ENCODE peak calls at places on chromosomes 1 and 21, in five cellular contexts. One of them, this sample, is unnamed. For H3K4me1, the result is how much of the 10 kb centered on the place peaks cover.

GRCh38 chr1:187300093-187300492 is 471.3 kb downstream of the PLA2G4A start:
- DNase-seq in CD8-positive, alpha-beta memory T cell: no peak
- DNase-seq in psoas muscle: no peak
- DNase-seq in uterus: no peak
- DNase-seq in pancreas: no peak
- DNase-seq in this sample: no peak

GRCh38 chr1:26874896-26875295 is 11.9 kb downstream of the SFN start:
- DNase-seq in CD8-positive, alpha-beta memory T cell: no peak
- DNase-seq in psoas muscle: no peak
- DNase-seq in uterus: no peak
- DNase-seq in pancreas: no peak
- DNase-seq in this sample: no peak

GRCh38 chr1:87688136-87688535 is 359.5 kb downstream of the LMO4 start:
- DNase-seq in CD8-positive, alpha-beta memory T cell: no peak
- DNase-seq in psoas muscle: no peak
- DNase-seq in uterus: no peak
- DNase-seq in pancreas: no peak
- DNase-seq in this sample: no peak

GRCh38 chr21:37075214-37075770 is 2.2 kb downstream of the TTC3 start:
- DNase-seq in CD8-positive, alpha-beta memory T cell: no peak
- DNase-seq in psoas muscle: no peak
- DNase-seq in uterus: no peak
- DNase-seq in pancreas: no peak
- DNase-seq in this sample: no peak

GRCh38 chr1:46455951-46456350 is 33.7 kb upstream of the DMBX1 start:
- DNase-seq in CD8-positive, alpha-beta memory T cell: no peak
- DNase-seq in psoas muscle: no peak
- DNase-seq in uterus: no peak
- DNase-seq in pancreas: no peak
- DNase-seq in this sample: no peak

GRCh38 chr1:180762796-180763195 is 131.0 kb downstream of the XPR1 start:
- DNase-seq in CD8-positive, alpha-beta memory T cell: no peak
- DNase-seq in psoas muscle: no peak
- DNase-seq in uterus: no peak
- DNase-seq in pancreas: no peak
- DNase-seq in this sample: no peak

GRCh38 chr1:216462061-216462775 is 39.0 kb upstream of the USH2A start:
- DNase-seq in CD8-positive, alpha-beta memory T cell: no peak
- DNase-seq in psoas muscle: no peak
- DNase-seq in uterus: no peak
- DNase-seq in pancreas: no peak
- DNase-seq in this sample: no peak

GRCh38 chr1:64848136-64848535 is 103.3 kb downstream of the RAVER2 start:
- DNase-seq in CD8-positive, alpha-beta memory T cell: no peak
- DNase-seq in psoas muscle: no peak
- DNase-seq in uterus: no peak
- DNase-seq in pancreas: no peak
- DNase-seq in this sample: no peak

GRCh38 chr21:15508554-15508953 is 221.2 kb upstream of the USP25 start:
- DNase-seq in CD8-positive, alpha-beta memory T cell: no peak
- DNase-seq in psoas muscle: no peak
- DNase-seq in uterus: no peak
- DNase-seq in pancreas: no peak
- DNase-seq in this sample: no peak

GRCh38 chr1:93567255-93567918 is 114.2 kb downstream of the BCAR3 start:
- DNase-seq in CD8-positive, alpha-beta memory T cell: no peak
- DNase-seq in psoas muscle: peak
- DNase-seq in uterus: peak
- DNase-seq in pancreas: no peak
- DNase-seq in this sample: no peak

GRCh38 chr1:198939946-198940345 is 301.1 kb downstream of the PTPRC start:
- DNase-seq in CD8-positive, alpha-beta memory T cell: no peak
- DNase-seq in psoas muscle: no peak
- DNase-seq in uterus: no peak
- DNase-seq in pancreas: no peak
- DNase-seq in this sample: no peak

GRCh38 chr1:2290171-2290578 is 62.1 kb downstream of the SKI start:
- DNase-seq in CD8-positive, alpha-beta memory T cell: no peak
- DNase-seq in psoas muscle: no peak
- DNase-seq in uterus: no peak
- DNase-seq in pancreas: no peak
- DNase-seq in this sample: no peak

GRCh38 chr1:25105836-25106235 is 126.5 kb downstream of the SYF2 start:
- DNase-seq in CD8-positive, alpha-beta memory T cell: no peak
- DNase-seq in psoas muscle: no peak
- DNase-seq in uterus: no peak
- DNase-seq in pancreas: no peak
- DNase-seq in this sample: no peak

GRCh38 chr1:200877839-200878551 is 5.2 kb downstream of the GPR25 start:
- DNase-seq in CD8-positive, alpha-beta memory T cell: no peak
- DNase-seq in psoas muscle: no peak
- DNase-seq in uterus: no peak
- DNase-seq in pancreas: no peak
- DNase-seq in this sample: peak

GRCh38 chr1:9292361-9293240 is at the start of gene SPSB1:
- DNase-seq in CD8-positive, alpha-beta memory T cell: peak
- DNase-seq in psoas muscle: peak
- DNase-seq in uterus: peak
- DNase-seq in pancreas: peak
- DNase-seq in this sample: peak

DNA sequence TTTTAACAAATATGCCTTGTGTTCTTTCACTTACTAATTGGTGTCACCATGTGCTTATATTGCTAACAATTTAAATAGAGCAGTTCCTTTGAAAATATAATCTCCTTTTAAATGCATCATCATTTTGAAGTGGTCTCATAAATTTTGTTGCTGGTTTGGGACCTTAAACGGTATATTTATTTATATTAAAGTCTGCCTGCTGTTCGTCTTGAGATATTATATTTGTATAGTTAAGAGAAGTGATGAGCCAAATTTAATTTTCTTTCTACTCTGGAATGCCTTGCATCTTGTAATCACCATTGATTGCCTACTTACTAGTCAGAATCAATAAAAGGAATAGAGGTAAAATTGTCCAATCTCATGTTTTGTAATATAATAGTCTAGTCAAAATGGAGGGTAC is 91.6 kb downstream of the NTNG1 start:
- DNase-seq in CD8-positive, alpha-beta memory T cell: no peak
- DNase-seq in psoas muscle: no peak
- DNase-seq in uterus: no peak
- DNase-seq in pancreas: no peak
- DNase-seq in this sample: no peak
- H3K4me1 ChIP-seq in CD8-positive, alpha-beta memory T cell: under half
- H3K4me1 ChIP-seq in psoas muscle: under half
- H3K4me1 ChIP-seq in uterus: under half
- H3K4me1 ChIP-seq in pancreas: under half
- H3K4me1 ChIP-seq in this sample: under half

GRCh38 chr21:28439852-28440251 is 552.8 kb downstream of the LTN1 start:
- DNase-seq in CD8-positive, alpha-beta memory T cell: no peak
- DNase-seq in psoas muscle: no peak
- DNase-seq in uterus: no peak
- DNase-seq in pancreas: no peak
- DNase-seq in this sample: no peak
- H3K4me3 ChIP-seq in CD8-positive, alpha-beta memory T cell: no peak
- H3K4me3 ChIP-seq in psoas muscle: no peak
- H3K4me3 ChIP-seq in uterus: no peak
- H3K4me3 ChIP-seq in pancreas: no peak
- H3K4me3 ChIP-seq in this sample: no peak

GRCh38 chr1:116407033-116407432 is 34.0 kb downstream of the ATP1A1 start:
- DNase-seq in CD8-positive, alpha-beta memory T cell: no peak
- DNase-seq in psoas muscle: no peak
- DNase-seq in uterus: no peak
- DNase-seq in pancreas: no peak
- DNase-seq in this sample: no peak

GRCh38 chr1:116409751-116410182 is 36.7 kb downstream of the ATP1A1 start:
- DNase-seq in CD8-positive, alpha-beta memory T cell: no peak
- DNase-seq in psoas muscle: no peak
- DNase-seq in uterus: no peak
- DNase-seq in pancreas: no peak
- DNase-seq in this sample: no peak

GRCh38 chr1:116408193-116408592 is 35.1 kb downstream of the ATP1A1 start:
- DNase-seq in CD8-positive, alpha-beta memory T cell: no peak
- DNase-seq in psoas muscle: no peak
- DNase-seq in uterus: no peak
- DNase-seq in pancreas: no peak
- DNase-seq in this sample: no peak

GRCh38 chr1:116411784-116412479 is 38.9 kb downstream of the ATP1A1 start:
- DNase-seq in CD8-positive, alpha-beta memory T cell: no peak
- DNase-seq in psoas muscle: no peak
- DNase-seq in uterus: no peak
- DNase-seq in pancreas: no peak
- DNase-seq in this sample: no peak

DNA sequence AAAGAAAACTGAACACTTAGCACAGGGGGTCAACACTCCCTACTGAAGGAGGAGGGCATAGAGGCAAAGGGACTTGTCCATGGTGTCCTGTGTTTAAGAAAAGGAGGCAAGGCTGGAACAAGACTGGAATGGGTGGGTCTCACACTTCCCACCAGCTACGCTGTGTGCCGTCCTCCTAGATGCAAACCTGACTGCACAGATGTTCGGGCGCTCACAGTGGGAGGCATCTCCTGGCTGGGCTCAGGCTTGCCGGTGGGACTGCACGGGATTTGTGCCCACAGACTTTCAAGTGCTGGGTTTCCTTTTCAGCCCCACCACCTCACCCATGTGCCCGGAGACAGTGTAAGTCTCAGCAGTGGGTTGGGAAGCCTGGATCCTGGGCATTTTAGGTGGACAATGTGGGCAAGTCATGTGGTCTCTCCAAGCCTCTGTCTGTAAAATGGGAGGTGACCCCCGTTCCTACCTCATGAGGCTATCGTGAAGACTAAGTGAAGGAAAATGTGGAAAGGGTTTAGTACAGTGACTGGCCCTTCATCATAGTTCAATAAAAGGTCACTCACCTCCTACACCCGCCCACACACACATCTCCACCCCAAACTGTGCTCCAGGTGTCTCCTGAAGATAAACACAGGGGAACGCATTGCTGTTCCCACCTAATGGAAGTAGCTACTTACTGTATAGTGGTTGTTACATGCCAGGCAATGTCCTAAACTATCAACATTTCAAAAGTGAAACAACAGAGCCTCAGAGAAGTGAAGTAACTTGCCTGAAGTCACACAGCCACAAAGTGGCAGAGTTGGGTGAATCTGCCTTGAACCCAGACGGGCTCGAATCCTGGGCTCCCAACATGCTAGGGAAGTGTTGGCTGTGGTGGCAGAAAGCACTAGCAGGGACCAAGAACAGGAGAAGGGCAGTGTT is 36.0 kb downstream of the ATP1A1 start:
- DNase-seq in CD8-positive, alpha-beta memory T cell: no peak
- DNase-seq in psoas muscle: no peak
- DNase-seq in uterus: no peak
- DNase-seq in pancreas: no peak
- DNase-seq in this sample: no peak
- H3K27ac ChIP-seq in CD8-positive, alpha-beta memory T cell: no peak
- H3K27ac ChIP-seq in psoas muscle: peak
- H3K27ac ChIP-seq in uterus: no peak
- H3K27ac ChIP-seq in pancreas: peak
- H3K27ac ChIP-seq in this sample: no peak

GRCh38 chr1:210437781-210438180 is 109.1 kb downstream of the HHAT start:
- DNase-seq in CD8-positive, alpha-beta memory T cell: no peak
- DNase-seq in psoas muscle: no peak
- DNase-seq in uterus: no peak
- DNase-seq in pancreas: no peak
- DNase-seq in this sample: no peak

GRCh38 chr1:210428696-210429095 is 100.0 kb downstream of the HHAT start:
- DNase-seq in CD8-positive, alpha-beta memory T cell: no peak
- DNase-seq in psoas muscle: no peak
- DNase-seq in uterus: no peak
- DNase-seq in pancreas: no peak
- DNase-seq in this sample: no peak

GRCh38 chr1:210437111-210437510 is 108.4 kb downstream of the HHAT start:
- DNase-seq in CD8-positive, alpha-beta memory T cell: no peak
- DNase-seq in psoas muscle: no peak
- DNase-seq in uterus: no peak
- DNase-seq in pancreas: no peak
- DNase-seq in this sample: no peak

GRCh38 chr1:210438928-210439841 is 110.5 kb downstream of the HHAT start:
- DNase-seq in CD8-positive, alpha-beta memory T cell: no peak
- DNase-seq in psoas muscle: no peak
- DNase-seq in uterus: no peak
- DNase-seq in pancreas: no peak
- DNase-seq in this sample: no peak

DNA sequence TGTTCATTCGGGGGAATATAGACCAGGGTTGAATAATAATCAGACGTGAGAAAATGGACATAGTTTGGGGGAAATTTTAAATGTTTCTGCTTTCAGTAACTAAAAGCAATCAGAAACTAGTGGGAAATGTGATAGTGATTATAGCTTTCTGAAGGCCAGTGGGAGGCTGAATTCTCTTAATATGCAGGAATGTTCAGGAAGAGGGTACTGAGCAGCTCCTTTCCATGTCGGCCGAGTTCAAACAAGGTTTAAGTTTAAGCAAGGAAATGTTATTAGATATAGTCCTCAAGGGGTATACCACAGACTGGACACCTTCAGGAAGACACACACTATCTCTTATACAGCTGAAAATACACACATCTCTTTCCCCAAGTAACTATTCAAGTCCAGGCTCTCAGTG is 105.5 kb downstream of the HHAT start:
- DNase-seq in CD8-positive, alpha-beta memory T cell: no peak
- DNase-seq in psoas muscle: no peak
- DNase-seq in uterus: no peak
- DNase-seq in pancreas: no peak
- DNase-seq in this sample: no peak
- H3K4me1 ChIP-seq in CD8-positive, alpha-beta memory T cell: under half
- H3K4me1 ChIP-seq in psoas muscle: under half
- H3K4me1 ChIP-seq in uterus: under half
- H3K4me1 ChIP-seq in pancreas: under half
- H3K4me1 ChIP-seq in this sample: under half

GRCh38 chr1:231037585-231038517 is 2.2 kb downstream of the FAM89A start:
- DNase-seq in CD8-positive, alpha-beta memory T cell: no peak
- DNase-seq in psoas muscle: no peak
- DNase-seq in uterus: no peak
- DNase-seq in pancreas: no peak
- DNase-seq in this sample: no peak
- H3K4me3 ChIP-seq in CD8-positive, alpha-beta memory T cell: no peak
- H3K4me3 ChIP-seq in psoas muscle: peak
- H3K4me3 ChIP-seq in uterus: no peak
- H3K4me3 ChIP-seq in pancreas: no peak
- H3K4me3 ChIP-seq in this sample: no peak

GRCh38 chr1:19799233-19799876 is 361 bp downstream of the TMCO4 start:
- DNase-seq in CD8-positive, alpha-beta memory T cell: peak
- DNase-seq in psoas muscle: peak
- DNase-seq in uterus: no peak
- DNase-seq in pancreas: peak
- DNase-seq in this sample: peak
- H3K27ac ChIP-seq in CD8-positive, alpha-beta memory T cell: peak
- H3K27ac ChIP-seq in psoas muscle: peak
- H3K27ac ChIP-seq in uterus: peak
- H3K27ac ChIP-seq in pancreas: peak
- H3K27ac ChIP-seq in this sample: peak

GRCh38 chr1:24021403-24022266 is 41.5 kb upstream of the SRSF10 start:
- DNase-seq in CD8-positive, alpha-beta memory T cell: no peak
- DNase-seq in psoas muscle: no peak
- DNase-seq in uterus: no peak
- DNase-seq in pancreas: peak
- DNase-seq in this sample: no peak
- H3K4me1 ChIP-seq in CD8-positive, alpha-beta memory T cell: under half
- H3K4me1 ChIP-seq in psoas muscle: under half
- H3K4me1 ChIP-seq in uterus: under half
- H3K4me1 ChIP-seq in pancreas: under half
- H3K4me1 ChIP-seq in this sample: under half